ENCODE peak calls at places on chromosomes 11 and 22, in seven cellular contexts. One of them, this sample, is unnamed.

GRCh38 chr11:103109818-103110388 is 677 bp downstream of the DYNC2H1 start:
- DNase-seq in HCT116: no peak
- DNase-seq in A549: peak
- DNase-seq in K562: no peak
- DNase-seq in H1: no peak
- DNase-seq in IMR-90: no peak
- DNase-seq in HepG2: no peak
- DNase-seq in this sample: no peak

GRCh38 chr11:71934213-71934612 is 5.4 kb downstream of the RNF121 start:
- DNase-seq in IMR-90: no peak
- DNase-seq in HCT116: no peak
- DNase-seq in A549: no peak
- DNase-seq in H1: no peak
- DNase-seq in K562: no peak
- DNase-seq in HepG2: no peak
- DNase-seq in this sample: no peak

GRCh38 chr11:91664521-91664920 is 560.1 kb upstream of the FAT3 start:
- DNase-seq in K562: no peak
- DNase-seq in IMR-90: no peak
- DNase-seq in HCT116: no peak
- DNase-seq in HepG2: no peak
- DNase-seq in H1: no peak
- DNase-seq in A549: peak
- DNase-seq in this sample: no peak

GRCh38 chr11:75814369-75814685 is 683 bp upstream of the UVRAG start:
- DNase-seq in IMR-90: no peak
- DNase-seq in A549: no peak
- DNase-seq in K562: no peak
- DNase-seq in H1: no peak
- DNase-seq in HepG2: no peak
- DNase-seq in HCT116: no peak
- DNase-seq in this sample: no peak

GRCh38 chr22:46813816-46814597 is 51.6 kb downstream of the TBC1D22A start:
- DNase-seq in H1: peak
- DNase-seq in HepG2: no peak
- DNase-seq in A549: no peak
- DNase-seq in HCT116: no peak
- DNase-seq in IMR-90: peak
- DNase-seq in K562: no peak
- DNase-seq in this sample: no peak

GRCh38 chr11:128198206-128198605 is 389.2 kb downstream of the ETS1 start:
- DNase-seq in H1: no peak
- DNase-seq in K562: no peak
- DNase-seq in IMR-90: no peak
- DNase-seq in A549: no peak
- DNase-seq in HCT116: no peak
- DNase-seq in HepG2: no peak
- DNase-seq in this sample: no peak

GRCh38 chr11:105274631-105275030 is 135.1 kb upstream of the CARD18 start:
- DNase-seq in K562: no peak
- DNase-seq in A549: no peak
- DNase-seq in HepG2: no peak
- DNase-seq in IMR-90: peak
- DNase-seq in HCT116: no peak
- DNase-seq in H1: no peak
- DNase-seq in this sample: no peak

GRCh38 chr11:2511421-2512369 is 66.9 kb downstream of the KCNQ1 start:
- DNase-seq in HCT116: no peak
- DNase-seq in IMR-90: no peak
- DNase-seq in H1: no peak
- DNase-seq in A549: no peak
- DNase-seq in HepG2: no peak
- DNase-seq in K562: no peak
- DNase-seq in this sample: no peak

GRCh38 chr11:129141748-129142475 is 50.2 kb downstream of the ARHGAP32 start:
- DNase-seq in IMR-90: no peak
- DNase-seq in HCT116: no peak
- DNase-seq in HepG2: no peak
- DNase-seq in K562: no peak
- DNase-seq in A549: no peak
- DNase-seq in H1: no peak
- DNase-seq in this sample: no peak

GRCh38 chr11:111378185-111378772 is 796 bp downstream of the POU2AF1 start:
- DNase-seq in IMR-90: no peak
- DNase-seq in K562: no peak
- DNase-seq in H1: no peak
- DNase-seq in A549: no peak
- DNase-seq in HCT116: no peak
- DNase-seq in HepG2: no peak
- DNase-seq in this sample: no peak

GRCh38 chr11:41316726-41317125 is 142.7 kb downstream of the LRRC4C start:
- DNase-seq in HCT116: no peak
- DNase-seq in K562: no peak
- DNase-seq in A549: no peak
- DNase-seq in IMR-90: no peak
- DNase-seq in HepG2: no peak
- DNase-seq in H1: no peak
- DNase-seq in this sample: no peak

GRCh38 chr22:26589845-26590524 is at the start of gene TPST2:
- DNase-seq in H1: peak
- DNase-seq in HCT116: peak
- DNase-seq in K562: peak
- DNase-seq in HepG2: peak
- DNase-seq in A549: peak
- DNase-seq in IMR-90: peak
- DNase-seq in this sample: no peak

GRCh38 chr11:15826008-15826650 is 530.2 kb downstream of the SOX6 start:
- DNase-seq in HepG2: no peak
- DNase-seq in A549: no peak
- DNase-seq in IMR-90: peak
- DNase-seq in K562: no peak
- DNase-seq in HCT116: no peak
- DNase-seq in H1: no peak
- DNase-seq in this sample: no peak

GRCh38 chr22:44384981-44385610 is 72.3 kb upstream of the SHISAL1 start:
- DNase-seq in IMR-90: no peak
- DNase-seq in HepG2: no peak
- DNase-seq in A549: no peak
- DNase-seq in K562: no peak
- DNase-seq in HCT116: no peak
- DNase-seq in H1: no peak
- DNase-seq in this sample: no peak

GRCh38 chr11:57493507-57494503 is 21.7 kb downstream of the SLC43A1 start:
- DNase-seq in H1: peak
- DNase-seq in IMR-90: peak
- DNase-seq in K562: peak
- DNase-seq in HCT116: peak
- DNase-seq in A549: peak
- DNase-seq in HepG2: peak
- DNase-seq in this sample: no peak

GRCh38 chr22:45450931-45451651 is 37.6 kb downstream of the RIBC2 start:
- DNase-seq in HepG2: no peak
- DNase-seq in A549: no peak
- DNase-seq in IMR-90: peak
- DNase-seq in H1: no peak
- DNase-seq in HCT116: no peak
- DNase-seq in K562: no peak
- DNase-seq in this sample: no peak

GRCh38 chr11:96234866-96235441 is 108.0 kb downstream of the MAML2 start:
- DNase-seq in K562: no peak
- DNase-seq in HCT116: no peak
- DNase-seq in HepG2: no peak
- DNase-seq in H1: no peak
- DNase-seq in IMR-90: no peak
- DNase-seq in A549: peak
- DNase-seq in this sample: no peak

GRCh38 chr11:95520765-95521542 is 268.6 kb downstream of the FAM76B start:
- DNase-seq in H1: no peak
- DNase-seq in HCT116: no peak
- DNase-seq in HepG2: no peak
- DNase-seq in K562: no peak
- DNase-seq in A549: peak
- DNase-seq in IMR-90: no peak
- DNase-seq in this sample: no peak

GRCh38 chr11:27373392-27373791 is 10.4 kb upstream of the CCDC34 start:
- DNase-seq in A549: no peak
- DNase-seq in HCT116: no peak
- DNase-seq in HepG2: no peak
- DNase-seq in K562: no peak
- DNase-seq in IMR-90: no peak
- DNase-seq in H1: no peak
- DNase-seq in this sample: no peak
- TF ChIP-seq CEBPB in A549: no peak
- TF ChIP-seq CEBPB in HCT116: no peak
- TF ChIP-seq CEBPB in HepG2: no peak
- TF ChIP-seq CEBPB in K562: no peak
- TF ChIP-seq CEBPB in IMR-90: no peak
- TF ChIP-seq CEBPB in H1: no peak
- TF ChIP-seq CEBPB in this sample: no peak

GRCh38 chr11:35553831-35554230 is 28.4 kb upstream of the PAMR1 start:
- DNase-seq in A549: peak
- DNase-seq in HepG2: no peak
- DNase-seq in HCT116: no peak
- DNase-seq in IMR-90: peak
- DNase-seq in K562: no peak
- DNase-seq in H1: no peak
- DNase-seq in this sample: no peak
- TF ChIP-seq CEBPB in A549: no peak
- TF ChIP-seq CEBPB in HepG2: no peak
- TF ChIP-seq CEBPB in HCT116: no peak
- TF ChIP-seq CEBPB in IMR-90: peak
- TF ChIP-seq CEBPB in K562: no peak
- TF ChIP-seq CEBPB in H1: no peak
- TF ChIP-seq CEBPB in this sample: no peak

GRCh38 chr22:37232140-37232998 is 11.7 kb downstream of the RAC2 start:
- DNase-seq in K562: no peak
- DNase-seq in HepG2: no peak
- DNase-seq in A549: no peak
- DNase-seq in H1: no peak
- DNase-seq in HCT116: no peak
- DNase-seq in IMR-90: no peak
- DNase-seq in this sample: no peak

GRCh38 chr22:37231406-37232139 is 12.5 kb downstream of the RAC2 start:
- DNase-seq in IMR-90: no peak
- DNase-seq in HCT116: no peak
- DNase-seq in K562: no peak
- DNase-seq in H1: no peak
- DNase-seq in HepG2: no peak
- DNase-seq in A549: no peak
- DNase-seq in this sample: no peak

GRCh38 chr22:37234736-37235711 is 9.0 kb downstream of the RAC2 start:
- DNase-seq in HCT116: no peak
- DNase-seq in IMR-90: no peak
- DNase-seq in H1: no peak
- DNase-seq in HepG2: no peak
- DNase-seq in K562: no peak
- DNase-seq in A549: no peak
- DNase-seq in this sample: no peak

GRCh38 chr22:37235897-37236607 is 8.0 kb downstream of the RAC2 start:
- DNase-seq in H1: no peak
- DNase-seq in HepG2: no peak
- DNase-seq in IMR-90: no peak
- DNase-seq in A549: no peak
- DNase-seq in HCT116: no peak
- DNase-seq in K562: no peak
- DNase-seq in this sample: no peak

DNA sequence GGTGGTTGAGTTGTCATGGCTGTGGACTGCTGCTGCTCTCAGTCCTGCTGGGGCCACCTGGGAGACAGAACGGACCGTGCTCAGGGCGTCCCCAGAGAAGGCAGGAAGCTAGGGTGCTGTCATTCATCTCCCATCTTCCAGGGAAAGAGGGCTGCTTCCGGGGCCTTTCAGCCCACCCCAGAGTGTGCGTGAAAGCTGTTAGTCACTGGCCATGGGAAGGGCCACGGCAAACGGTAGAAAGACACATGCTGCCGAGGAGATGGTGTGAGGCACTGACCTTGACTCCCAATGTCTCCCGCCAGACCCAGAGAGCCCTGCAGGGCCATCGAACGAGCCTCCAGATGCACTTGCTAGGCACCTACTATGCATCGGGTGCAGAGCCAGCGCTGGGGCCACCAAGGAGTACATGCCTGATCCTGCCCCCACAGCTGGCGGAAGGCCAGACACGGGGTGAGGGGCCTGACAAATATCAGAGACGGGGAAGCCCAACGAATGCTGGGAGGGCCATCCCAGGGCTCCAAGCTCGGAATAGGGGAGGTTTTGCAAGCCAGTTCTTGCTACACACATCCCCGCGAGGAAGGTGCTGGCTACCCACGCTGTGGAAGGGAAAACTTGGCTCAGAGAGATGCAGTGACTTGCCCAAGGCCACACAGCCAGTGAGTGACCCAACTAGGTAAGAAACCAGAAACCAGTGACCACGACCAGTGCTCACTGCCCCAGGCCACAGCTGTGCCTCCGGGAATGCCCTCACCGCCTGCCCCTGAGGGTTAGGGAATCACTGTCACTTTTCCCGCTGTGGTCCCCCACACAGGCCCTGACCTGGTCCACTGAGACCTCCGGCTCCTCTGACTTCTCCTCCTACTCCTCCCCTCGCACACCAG is 10.1 kb downstream of the RAC2 start:
- DNase-seq in HCT116: no peak
- DNase-seq in H1: no peak
- DNase-seq in A549: no peak
- DNase-seq in IMR-90: no peak
- DNase-seq in K562: no peak
- DNase-seq in HepG2: no peak
- DNase-seq in this sample: no peak
- TF ChIP-seq CEBPB in HCT116: no peak
- TF ChIP-seq CEBPB in H1: no peak
- TF ChIP-seq CEBPB in A549: no peak
- TF ChIP-seq CEBPB in IMR-90: no peak
- TF ChIP-seq CEBPB in K562: no peak
- TF ChIP-seq CEBPB in HepG2: no peak
- TF ChIP-seq CEBPB in this sample: no peak

GRCh38 chr22:28024422-28024888 is 105.4 kb upstream of the PITPNB start:
- DNase-seq in IMR-90: no peak
- DNase-seq in HepG2: no peak
- DNase-seq in A549: no peak
- DNase-seq in HCT116: no peak
- DNase-seq in K562: no peak
- DNase-seq in H1: no peak
- DNase-seq in this sample: no peak

GRCh38 chr22:28023774-28024173 is 104.7 kb upstream of the PITPNB start:
- DNase-seq in H1: no peak
- DNase-seq in HepG2: no peak
- DNase-seq in HCT116: no peak
- DNase-seq in A549: no peak
- DNase-seq in IMR-90: no peak
- DNase-seq in K562: no peak
- DNase-seq in this sample: no peak

GRCh38 chr22:28023036-28023435 is 104.0 kb upstream of the PITPNB start:
- DNase-seq in K562: no peak
- DNase-seq in HCT116: no peak
- DNase-seq in IMR-90: no peak
- DNase-seq in A549: no peak
- DNase-seq in H1: no peak
- DNase-seq in HepG2: no peak
- DNase-seq in this sample: no peak

GRCh38 chr22:28025866-28026575 is 107.0 kb upstream of the PITPNB start:
- DNase-seq in HCT116: no peak
- DNase-seq in A549: no peak
- DNase-seq in HepG2: no peak
- DNase-seq in H1: no peak
- DNase-seq in IMR-90: no peak
- DNase-seq in K562: no peak
- DNase-seq in this sample: no peak

GRCh38 chr22:28025333-28025732 is 106.3 kb upstream of the PITPNB start:
- DNase-seq in A549: no peak
- DNase-seq in IMR-90: no peak
- DNase-seq in K562: peak
- DNase-seq in H1: no peak
- DNase-seq in HepG2: no peak
- DNase-seq in HCT116: no peak
- DNase-seq in this sample: no peak
- TF ChIP-seq CEBPB in A549: no peak
- TF ChIP-seq CEBPB in IMR-90: no peak
- TF ChIP-seq CEBPB in K562: no peak
- TF ChIP-seq CEBPB in H1: no peak
- TF ChIP-seq CEBPB in HepG2: no peak
- TF ChIP-seq CEBPB in HCT116: no peak
- TF ChIP-seq CEBPB in this sample: no peak

This sample was measured in GM12878.